ENCODE peak calls at places on chromosomes 3 and 15, in four cellular contexts. O is T-helper 9 cell, G is D721Med, N is AG08396. W is an unnamed sample.

GRCh38 chr3:187261541-187261969 is 30.0 kb downstream of the MASP1 start:
- DNase-seq in N (peak; percentile 29), G (no peak), O (no peak), W (peak; percentile 98)

GRCh38 chr15:82750831-82751181 is 41.1 kb upstream of the AP3B2 start:
- DNase-seq in O (no peak), N (peak; percentile 15), G (no peak), W (no peak)

GRCh38 chr15:39066677-39067076 is 502.1 kb upstream of the RASGRP1 start:
- DNase-seq in N (no peak), G (no peak), O (no peak), W (peak; percentile 30)

GRCh38 chr3:154384504-154384903 is 45.5 kb downstream of the GPR149 start:
- DNase-seq in O (no peak), G (no peak), N (no peak), W (no peak)

GRCh38 chr15:65395567-65396185 is 17.9 kb upstream of the IGDCC3 start:
- DNase-seq in G (no peak), O (no peak), N (no peak), W (no peak)

GRCh38 chr15:43749690-43750345 is 3.6 kb downstream of the PDIA3 start:
- DNase-seq in N (no peak), O (peak; percentile 32), G (no peak), W (no peak)

GRCh38 chr15:78933187-78934062 is 11.4 kb downstream of the CTSH start:
- DNase-seq in O (no peak), N (no peak), G (no peak), W (no peak)

GRCh38 chr3:108966773-108967172 is 13.1 kb upstream of the GUCA1C start:
- DNase-seq in O (no peak), G (no peak), N (no peak), W (no peak)

GRCh38 chr3:169002689-169003088 is 660.8 kb downstream of the MECOM start:
- DNase-seq in G (no peak), N (no peak), O (no peak), W (no peak)

W was measured in AG10803.